ENCODE peak calls at places on chromosomes 6 and 20, in seven cellular contexts. C is cardiac muscle cell; W is brain microvascular endothelial cell; I is esophagus muscularis mucosa; G is sigmoid colon; U is fibroblast of lung; M is CD8-positive, alpha-beta memory T cell. E is an unnamed sample.

GRCh38 chr6:125099211-125100017 is 54.2 kb upstream of the TPD52L1 start:
- DNase-seq in C (peak; percentile 73), W (peak; percentile 40), I (no peak), G (peak; percentile 87), U (peak; percentile 59), M (no peak), E (no peak)

GRCh38 chr20:6665161-6665560 is 102.3 kb upstream of the BMP2 start:
- DNase-seq in C (no peak), W (peak; percentile 25), I (peak; percentile 8), G (no peak), U (no peak), M (no peak), E (no peak)

GRCh38 chr20:45223136-45223535 is 2.0 kb downstream of the SEMG2 start:
- DNase-seq in C (no peak), W (no peak), I (no peak), G (no peak), U (no peak), M (no peak), E (no peak)

GRCh38 chr6:20534906-20535305 is 649 bp downstream of the CDKAL1 start:
- DNase-seq in C (no peak), W (no peak), I (no peak), G (no peak), U (no peak), M (peak; percentile 23), E (no peak)

GRCh38 chr6:123589317-123589716 is 47.4 kb downstream of the TRDN start:
- DNase-seq in C (no peak), W (no peak), I (no peak), G (no peak), U (no peak), M (no peak), E (no peak)

GRCh38 chr6:56363796-56364195 is 116.4 kb upstream of the COL21A1 start:
- DNase-seq in C (no peak), W (no peak), I (no peak), G (no peak), U (no peak), M (no peak), E (no peak)

GRCh38 chr20:46114449-46114848 is 3.7 kb upstream of the CD40 start:
- DNase-seq in C (no peak), W (no peak), I (no peak), G (no peak), U (no peak), M (no peak), E (no peak)

GRCh38 chr20:49272654-49273053 is 5.2 kb downstream of the ZNFX1 start:
- DNase-seq in C (no peak), W (no peak), I (no peak), G (no peak), U (no peak), M (no peak), E (no peak)

GRCh38 chr6:137277971-137278602 is 58.9 kb upstream of the IFNGR1 start:
- DNase-seq in C (peak; percentile 45), W (peak; percentile 90), I (no peak), G (no peak), U (peak; percentile 48), M (no peak), E (no peak)

GRCh38 chr6:109760208-109760607 is 69.1 kb downstream of the FIG4 start:
- DNase-seq in C (no peak), W (no peak), I (no peak), G (no peak), U (no peak), M (no peak), E (no peak)

GRCh38 chr20:61311656-61312387 is 59.8 kb downstream of the CDH4 start:
- DNase-seq in C (no peak), W (no peak), I (no peak), G (no peak), U (no peak), M (no peak), E (no peak)

GRCh38 chr6:147930743-147931142 is 411.9 kb upstream of the SASH1 start:
- DNase-seq in C (no peak), W (no peak), I (peak; percentile 21), G (no peak), U (no peak), M (no peak), E (no peak)

GRCh38 chr6:3751019-3751729 is at the start of gene PXDC1:
- DNase-seq in C (peak; percentile 29), W (no peak), I (no peak), G (no peak), U (no peak), M (peak; percentile 19), E (no peak)

GRCh38 chr6:153814136-153814535 is 224.9 kb upstream of the OPRM1 start:
- DNase-seq in C (no peak), W (no peak), I (no peak), G (no peak), U (no peak), M (no peak), E (no peak)

GRCh38 chr6:108735310-108735990 is 112.8 kb upstream of the ARMC2 start:
- DNase-seq in C (no peak), W (no peak), I (no peak), G (no peak), U (no peak), M (no peak), E (no peak)

GRCh38 chr20:16539280-16539679 is 34.0 kb downstream of the KIF16B start:
- DNase-seq in C (peak; percentile 30), W (peak; percentile 26), I (no peak), G (no peak), U (peak; percentile 19), M (no peak), E (no peak)

GRCh38 chr20:7773511-7773910 is 166.7 kb downstream of the HAO1 start:
- DNase-seq in C (no peak), W (no peak), I (no peak), G (no peak), U (no peak), M (no peak), E (no peak)

GRCh38 chr6:167420177-167420576 is 95.3 kb downstream of the TTLL2 start:
- DNase-seq in C (no peak), W (no peak), I (no peak), G (peak; percentile 38), U (no peak), M (no peak), E (no peak)

GRCh38 chr6:33578588-33579011 is 1.5 kb downstream of the BAK1 start:
- DNase-seq in C (no peak), W (no peak), I (no peak), G (no peak), U (no peak), M (peak; percentile 61), E (no peak)

GRCh38 chr20:34705383-34706021 is 1.4 kb downstream of the TP53INP2 start:
- DNase-seq in C (peak; percentile 16), W (peak; percentile 20), I (no peak), G (no peak), U (peak; percentile 21), M (no peak), E (no peak)

GRCh38 chr6:155188707-155189496 is 74.9 kb upstream of the CLDN20 start:
- DNase-seq in C (peak; percentile 88), W (peak; percentile 87), I (no peak), G (no peak), U (peak; percentile 99), M (no peak), E (no peak)

GRCh38 chr20:20407891-20408805 is 40.2 kb downstream of the INSM1 start:
- DNase-seq in C (peak; percentile 3), W (no peak), I (no peak), G (no peak), U (peak; percentile 47), M (no peak), E (no peak)

GRCh38 chr6:53216301-53216700 is 67.7 kb upstream of the GCM1 start:
- DNase-seq in C (no peak), W (no peak), I (no peak), G (no peak), U (no peak), M (no peak), E (peak; percentile 43)

GRCh38 chr6:137162692-137163303 is 10.6 kb downstream of the IL22RA2 start:
- DNase-seq in C (no peak), W (no peak), I (no peak), G (no peak), U (no peak), M (no peak), E (no peak)

GRCh38 chr20:53940883-53941546 is 129.4 kb downstream of the BCAS1 start:
- DNase-seq in C (peak; percentile 86), W (peak; percentile 90), I (peak; percentile 64), G (no peak), U (peak; percentile 86), M (no peak), E (no peak)

GRCh38 chr20:3190681-3191111 is 13.8 kb downstream of the DDRGK1 start:
- DNase-seq in C (no peak), W (no peak), I (no peak), G (no peak), U (no peak), M (no peak), E (no peak)

GRCh38 chr20:64254571-64255360 is 782 bp upstream of the PCMTD2 start:
- DNase-seq in C (no peak), W (no peak), I (no peak), G (no peak), U (no peak), M (peak; percentile 1), E (no peak)

GRCh38 chr20:19976595-19977372 is 40.4 kb upstream of the NAA20 start:
- DNase-seq in C (peak; percentile 79), W (peak; percentile 73), I (no peak), G (peak; percentile 84), U (peak; percentile 84), M (peak; percentile 7), E (no peak)

GRCh38 chr6:112004397-112005341 is 49.2 kb upstream of the CCN6 start:
- DNase-seq in C (no peak), W (no peak), I (no peak), G (peak; percentile 81), U (no peak), M (no peak), E (peak; percentile 2)

GRCh38 chr6:28400122-28400451 is 540 bp upstream of the ZSCAN12 start:
- DNase-seq in C (no peak), W (no peak), I (no peak), G (no peak), U (no peak), M (no peak), E (no peak)
- H3K4me3 ChIP-seq in C (peak overlapping the region; percentile 87), W (peak overlapping the region; percentile 97), I (peak overlapping the region; percentile 83), G (peak overlapping the region; percentile 79), U (peak overlapping the region; percentile 98), M (peak overlapping the region; percentile 98), E (peak overlapping the region; percentile 70)

DNA sequence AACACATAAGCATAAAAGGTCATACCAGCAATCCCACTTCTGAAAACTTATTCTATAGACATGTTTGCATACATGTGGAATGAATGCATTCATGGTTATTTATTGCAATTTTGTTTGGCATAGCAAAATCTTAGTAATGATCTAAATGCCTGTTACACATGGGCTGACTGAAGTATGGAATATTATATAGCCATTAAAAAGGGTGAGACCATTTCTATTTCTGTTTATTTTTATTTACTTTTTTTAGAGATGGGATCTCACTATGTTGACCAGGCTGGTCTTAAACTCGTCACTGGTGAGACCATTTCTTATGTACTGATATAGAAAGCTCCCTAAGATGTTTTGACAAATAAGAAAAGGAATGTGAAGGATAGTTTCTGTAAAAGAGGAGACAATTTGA is 14.3 kb upstream of the SCRT2 start:
- DNase-seq in C (no peak), W (no peak), I (no peak), G (no peak), U (no peak), M (no peak), E (no peak)
- H3K27me3 ChIP-seq in C (no peaks in the 10 kb centered on the region), W (peaks cover 4% of the 10 kb centered on the region), I (no peaks in the 10 kb centered on the region), G (peaks cover 20% of the 10 kb centered on the region), U (no peaks in the 10 kb centered on the region), M (peaks cover 7% of the 10 kb centered on the region), E (peaks cover 6% of the 10 kb centered on the region)

GRCh38 chr6:99868074-99868702 is 125.8 kb downstream of the MCHR2 start:
- DNase-seq in C (peak; percentile 78), W (peak; percentile 68), I (no peak), G (peak; percentile 74), U (peak; percentile 65), M (peak; percentile 42), E (peak; percentile 66)
- H3K4me3 ChIP-seq in C (no peak overlapping the region), W (no peak overlapping the region), I (no peak overlapping the region), G (no peak overlapping the region), U (peak overlapping the region; percentile 31), M (no peak overlapping the region), E (no peak overlapping the region)

GRCh38 chr20:59102722-59103415 is 60.3 kb upstream of the PRELID3B start:
- DNase-seq in C (no peak), W (no peak), I (no peak), G (no peak), U (no peak), M (no peak), E (peak; percentile 51)
- H3K27me3 ChIP-seq in C (no peaks in the 10 kb centered on the region), W (no peaks in the 10 kb centered on the region), I (no peaks in the 10 kb centered on the region), G (no peaks in the 10 kb centered on the region), U (no peaks in the 10 kb centered on the region), M (no peaks in the 10 kb centered on the region), E (no peaks in the 10 kb centered on the region)

E was measured in HL-60.